ENCODE peak calls at places on chromosomes 6 and 20, in nine cellular contexts. C, O, Q, E, T, Z, P, V and F are unnamed samples.
A peak's percentile ranks its signal among the peaks of the same experiment; 100 is the strongest.

GRCh38 chr6:24274441-24275083 is 83.3 kb downstream of the DCDC2 start:
- DNase-seq in P (no peak), E (peak; percentile 15), Z (no peak), V (no peak), O (no peak), Q (no peak), T (peak; percentile 23), C (no peak), F (no peak)

GRCh38 chr20:20450461-20451027 is 82.6 kb downstream of the INSM1 start:
- DNase-seq in T (no peak), Z (no peak), E (no peak), P (no peak), O (no peak), C (no peak), V (peak; percentile 66), Q (no peak), F (no peak)

GRCh38 chr6:136609878-136610706 is 59.9 kb upstream of the MAP7 start:
- DNase-seq in Q (no peak), V (no peak), C (peak; percentile 90), P (no peak), E (no peak), T (peak; percentile 100), O (peak; percentile 71), Z (peak; percentile 76), F (no peak)

GRCh38 chr6:69796081-69796626 is 656 bp downstream of the LMBRD1 start:
- DNase-seq in P (no peak), Z (no peak), E (peak; percentile 69), Q (peak; percentile 24), C (no peak), T (peak; percentile 45), O (peak; percentile 66), V (no peak), F (peak; percentile 46)

GRCh38 chr6:39881851-39882566 is 52.3 kb downstream of the MOCS1 start:
- DNase-seq in C (no peak), Q (peak; percentile 36), T (peak; percentile 88), Z (no peak), E (no peak), O (no peak), P (peak; percentile 87), V (peak; percentile 62), F (no peak)

GRCh38 chr6:31042801-31043200 is 32.5 kb downstream of the MUC22 start:
- DNase-seq in Z (peak; percentile 43), E (no peak), P (no peak), Q (peak; percentile 62), V (peak; percentile 48), T (peak; percentile 50), C (no peak), O (peak; percentile 68), F (no peak)

GRCh38 chr6:154165488-154165887 is 126.4 kb downstream of the OPRM1 start:
- DNase-seq in O (no peak), V (no peak), C (no peak), Q (no peak), P (no peak), Z (no peak), T (no peak), E (no peak), F (no peak)

GRCh38 chr6:137903933-137904821 is 37.1 kb downstream of the TNFAIP3 start:
- DNase-seq in Z (no peak), E (peak; percentile 73), C (no peak), P (no peak), T (peak; percentile 52), O (no peak), V (no peak), Q (no peak), F (no peak)

GRCh38 chr20:4550740-4551139 is 171.0 kb upstream of the PRND start:
- DNase-seq in E (no peak), T (peak; percentile 56), Q (no peak), O (no peak), Z (no peak), V (no peak), C (no peak), P (no peak), F (no peak)

GRCh38 chr6:111456208-111456607 is 26.8 kb downstream of the REV3L start:
- DNase-seq in V (no peak), T (peak; percentile 46), Z (no peak), E (no peak), O (no peak), Q (no peak), P (no peak), C (no peak), F (no peak)

GRCh38 chr6:88614306-88614877 is 349.0 kb downstream of the RNGTT start:
- DNase-seq in Q (no peak), C (no peak), E (peak; percentile 82), T (no peak), O (no peak), P (no peak), V (no peak), Z (no peak), F (no peak)

DNA sequence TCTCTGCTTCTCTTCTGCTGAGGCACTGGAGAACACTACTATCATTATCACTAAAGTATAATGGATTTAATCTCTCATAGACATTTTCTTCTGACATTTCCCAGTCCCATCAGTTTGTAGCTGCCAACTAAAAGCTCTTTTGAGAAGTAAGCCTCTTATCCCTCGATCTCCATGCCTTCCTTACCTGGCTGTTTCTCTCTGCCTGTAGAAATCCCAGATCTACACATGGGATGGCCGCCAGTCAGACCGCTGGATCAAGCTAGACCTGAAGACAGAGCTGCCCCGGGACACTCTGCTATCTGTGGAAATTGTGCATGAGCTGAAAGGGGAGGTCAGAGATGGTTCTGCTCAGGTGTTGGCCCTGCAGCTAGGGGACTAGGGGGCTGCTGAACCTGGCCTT is 25.4 kb downstream of the CCDC167 start:
- DNase-seq in V (no peak), P (no peak), Q (no peak), E (no peak), Z (no peak), C (no peak), T (no peak), O (no peak), F (no peak)
- H3K36me3 ChIP-seq in V (peaks cover 89% of the 10 kb centered on the region), P (peaks cover 7% of the 10 kb centered on the region), Q (no peaks in the 10 kb centered on the region), E (peaks cover 89% of the 10 kb centered on the region), Z (no peaks in the 10 kb centered on the region), C (peaks cover 77% of the 10 kb centered on the region), T (peaks cover 58% of the 10 kb centered on the region), O (peaks cover 75% of the 10 kb centered on the region), F (peaks cover 81% of the 10 kb centered on the region)

GRCh38 chr20:46028110-46028509 is 905 bp upstream of the SLC12A5 start:
- DNase-seq in Q (no peak), T (no peak), O (no peak), V (no peak), C (no peak), Z (no peak), E (no peak), P (no peak), F (no peak)

GRCh38 chr20:46025376-46025783 is 3.6 kb upstream of the SLC12A5 start:
- DNase-seq in Q (no peak), C (no peak), P (no peak), O (no peak), V (no peak), E (no peak), T (no peak), Z (no peak), F (no peak)

GRCh38 chr20:46030290-46031013 is 1.4 kb downstream of the SLC12A5 start:
- DNase-seq in Q (no peak), E (no peak), V (no peak), O (no peak), T (no peak), P (no peak), Z (no peak), C (no peak), F (no peak)

GRCh38 chr20:46028772-46029371 is at the start of gene SLC12A5:
- DNase-seq in P (no peak), V (no peak), Z (no peak), O (no peak), C (no peak), Q (no peak), T (no peak), E (no peak), F (no peak)

DNA sequence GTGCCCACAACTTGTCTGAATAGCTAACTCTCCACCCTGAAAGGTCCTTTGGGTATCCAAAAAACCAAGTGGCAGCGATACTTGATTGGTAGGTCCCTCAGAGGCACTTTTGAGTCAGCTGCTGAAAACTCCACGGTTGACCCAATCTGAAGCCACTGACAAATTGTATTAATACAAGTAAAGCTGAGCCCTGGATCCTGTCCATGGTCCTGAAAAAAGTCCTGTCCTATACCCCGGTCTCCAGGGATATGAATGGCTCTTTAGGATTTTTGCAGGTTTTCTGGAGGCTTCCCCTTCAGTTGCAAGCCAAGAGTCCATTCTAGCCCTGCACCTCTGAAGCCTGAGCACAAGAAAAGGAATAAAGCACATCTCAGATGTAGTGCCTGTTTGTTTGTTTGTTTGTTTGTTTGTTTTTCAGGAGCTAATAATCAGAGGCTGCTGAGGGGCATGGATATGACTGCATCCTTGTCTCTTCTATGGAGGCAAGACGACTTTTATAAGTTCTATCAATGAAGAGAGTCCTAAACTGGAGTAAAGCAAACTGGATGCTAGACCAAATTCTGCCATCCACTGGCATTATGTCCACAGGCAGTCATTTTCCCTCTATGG is 1.7 kb upstream of the SLC12A5 start:
- DNase-seq in V (no peak), Q (peak; percentile 66), C (no peak), P (no peak), E (peak; percentile 49), T (peak; percentile 61), Z (no peak), O (peak; percentile 71), F (no peak)
- H3K27ac ChIP-seq in V (no peak overlapping the region), Q (no peak overlapping the region), C (no peak overlapping the region), P (no peak overlapping the region), E (no peak overlapping the region), T (no peak overlapping the region), Z (no peak overlapping the region), O (no peak overlapping the region), F (no peak overlapping the region)

DNA sequence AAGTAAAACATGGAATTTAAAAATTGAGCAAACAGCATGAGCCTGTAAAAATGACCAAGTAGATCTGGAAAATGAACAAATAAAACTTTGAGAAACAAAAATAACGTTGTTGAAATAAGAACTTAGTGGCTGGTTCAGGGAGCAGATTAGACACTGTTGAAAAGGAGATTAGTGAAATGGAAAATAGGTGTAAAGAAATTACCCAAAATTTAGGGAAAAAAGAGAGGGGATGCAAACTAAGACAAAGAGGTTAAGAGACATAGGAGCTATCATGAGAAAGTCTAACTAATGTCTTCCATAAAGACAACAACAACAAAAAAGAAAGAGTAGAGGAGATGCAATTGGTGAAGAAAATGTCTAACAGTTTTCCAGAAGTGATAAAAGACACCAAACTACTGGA is 29.0 kb downstream of the APCDD1L start:
- DNase-seq in O (no peak), C (no peak), Q (no peak), P (no peak), Z (no peak), V (no peak), E (no peak), T (no peak), F (no peak)
- H3K4me1 ChIP-seq in O (no peaks in the 10 kb centered on the region), C (peaks cover 10% of the 10 kb centered on the region), Q (peaks cover 5% of the 10 kb centered on the region), P (no peaks in the 10 kb centered on the region), Z (no peaks in the 10 kb centered on the region), V (no peaks in the 10 kb centered on the region), E (no peaks in the 10 kb centered on the region), T (no peaks in the 10 kb centered on the region), F (no peaks in the 10 kb centered on the region)

DNA sequence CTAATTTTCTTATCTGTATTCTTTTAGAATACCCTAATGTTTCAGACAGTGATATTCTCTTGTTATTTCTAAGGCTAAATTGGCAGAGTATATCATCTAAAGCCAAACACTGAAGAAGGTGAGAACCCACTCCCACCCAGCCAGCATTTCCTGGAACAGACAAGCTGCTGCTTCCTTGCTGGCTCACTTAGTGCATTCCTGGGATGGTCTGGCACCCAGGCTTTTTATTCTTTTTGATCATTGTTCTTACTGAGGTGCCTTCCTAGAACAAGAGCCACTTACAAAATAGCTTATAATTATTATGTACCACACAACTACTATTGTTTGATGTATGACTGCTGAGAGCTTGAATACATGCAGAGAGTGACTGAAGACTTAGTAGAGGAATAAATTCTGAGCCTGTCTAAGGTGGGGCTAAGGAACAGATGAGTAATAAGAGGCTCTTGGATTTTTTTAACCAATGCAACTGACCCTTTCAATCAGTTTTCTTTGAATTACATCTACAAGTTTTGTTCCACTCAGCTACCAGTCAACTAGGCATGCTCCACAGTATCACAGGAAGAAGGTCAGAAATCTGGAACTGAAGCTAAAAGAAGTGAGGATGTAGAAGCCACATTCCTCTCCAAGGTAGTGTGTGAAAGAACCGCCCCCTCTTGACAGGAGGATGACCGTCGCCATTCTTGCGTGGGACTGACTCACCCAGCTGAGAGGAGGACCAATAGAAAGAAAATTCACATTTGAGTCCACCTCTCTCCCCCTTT is 30.1 kb downstream of the PRPH2 start:
- DNase-seq in T (peak; percentile 80), Z (peak; percentile 40), P (no peak), Q (no peak), C (peak; percentile 77), O (peak; percentile 78), E (no peak), V (no peak), F (no peak)
- H3K36me3 ChIP-seq in T (peaks cover 25% of the 10 kb centered on the region), Z (no peaks in the 10 kb centered on the region), P (peaks cover 7% of the 10 kb centered on the region), Q (no peaks in the 10 kb centered on the region), C (peaks cover 47% of the 10 kb centered on the region), O (peaks cover 57% of the 10 kb centered on the region), E (peaks cover 60% of the 10 kb centered on the region), V (peaks cover 79% of the 10 kb centered on the region), F (peaks cover 47% of the 10 kb centered on the region)